ENCODE peak calls at places on chromosomes 7 and 10, in eight cellular contexts. One of them, this sample, is unnamed.

GRCh38 chr10:48412081-48412480 is 105.6 kb downstream of the MAPK8 start:
- DNase-seq in breast epithelium: no peak
- DNase-seq in glutamatergic neuron: no peak
- DNase-seq in A172: no peak
- DNase-seq in astrocyte of the spinal cord: no peak
- DNase-seq in NCI-H1417: no peak
- DNase-seq in NCI-H2029: no peak
- DNase-seq in memory B cell: no peak
- DNase-seq in this sample: no peak

GRCh38 chr7:2036786-2037185 is 196.0 kb downstream of the MAD1L1 start:
- DNase-seq in breast epithelium: no peak
- DNase-seq in glutamatergic neuron: no peak
- DNase-seq in NCI-H2029: no peak
- DNase-seq in A172: no peak
- DNase-seq in memory B cell: no peak
- DNase-seq in astrocyte of the spinal cord: no peak
- DNase-seq in NCI-H1417: no peak
- DNase-seq in this sample: no peak

GRCh38 chr10:119616879-119617580 is 20.3 kb upstream of the TIAL1 start:
- DNase-seq in breast epithelium: no peak
- DNase-seq in memory B cell: no peak
- DNase-seq in A172: no peak
- DNase-seq in NCI-H2029: no peak
- DNase-seq in astrocyte of the spinal cord: no peak
- DNase-seq in NCI-H1417: no peak
- DNase-seq in glutamatergic neuron: peak
- DNase-seq in this sample: no peak

GRCh38 chr7:142412551-142413193 is 154.8 kb upstream of the PRSS58 start:
- DNase-seq in glutamatergic neuron: peak
- DNase-seq in NCI-H2029: no peak
- DNase-seq in NCI-H1417: no peak
- DNase-seq in memory B cell: no peak
- DNase-seq in astrocyte of the spinal cord: peak
- DNase-seq in A172: peak
- DNase-seq in breast epithelium: no peak
- DNase-seq in this sample: no peak

GRCh38 chr10:119755446-119755845 is 29.6 kb downstream of the INPP5F start:
- DNase-seq in memory B cell: no peak
- DNase-seq in glutamatergic neuron: no peak
- DNase-seq in NCI-H2029: no peak
- DNase-seq in A172: no peak
- DNase-seq in astrocyte of the spinal cord: peak
- DNase-seq in NCI-H1417: no peak
- DNase-seq in breast epithelium: no peak
- DNase-seq in this sample: no peak

GRCh38 chr10:25209618-25210017 is 34.8 kb downstream of the GPR158 start:
- DNase-seq in memory B cell: no peak
- DNase-seq in NCI-H1417: no peak
- DNase-seq in glutamatergic neuron: no peak
- DNase-seq in A172: no peak
- DNase-seq in astrocyte of the spinal cord: no peak
- DNase-seq in breast epithelium: no peak
- DNase-seq in NCI-H2029: no peak
- DNase-seq in this sample: no peak

GRCh38 chr10:131979821-131980270 is 1.9 kb downstream of the BNIP3 start:
- DNase-seq in NCI-H2029: no peak
- DNase-seq in glutamatergic neuron: peak
- DNase-seq in A172: no peak
- DNase-seq in memory B cell: no peak
- DNase-seq in breast epithelium: peak
- DNase-seq in NCI-H1417: no peak
- DNase-seq in astrocyte of the spinal cord: peak
- DNase-seq in this sample: no peak

GRCh38 chr7:157299613-157300405 is 37.0 kb upstream of the DNAJB6 start:
- DNase-seq in NCI-H2029: no peak
- DNase-seq in NCI-H1417: no peak
- DNase-seq in glutamatergic neuron: no peak
- DNase-seq in memory B cell: no peak
- DNase-seq in astrocyte of the spinal cord: no peak
- DNase-seq in breast epithelium: no peak
- DNase-seq in A172: peak
- DNase-seq in this sample: no peak

GRCh38 chr7:102841290-102841689 is 71.5 kb upstream of the LRRC17 start:
- DNase-seq in NCI-H2029: no peak
- DNase-seq in NCI-H1417: no peak
- DNase-seq in A172: no peak
- DNase-seq in astrocyte of the spinal cord: peak
- DNase-seq in memory B cell: no peak
- DNase-seq in breast epithelium: no peak
- DNase-seq in glutamatergic neuron: no peak
- DNase-seq in this sample: no peak

GRCh38 chr7:127792528-127793342 is 140.7 kb downstream of the SND1 start:
- DNase-seq in NCI-H2029: peak
- DNase-seq in breast epithelium: no peak
- DNase-seq in A172: peak
- DNase-seq in astrocyte of the spinal cord: no peak
- DNase-seq in NCI-H1417: peak
- DNase-seq in glutamatergic neuron: peak
- DNase-seq in memory B cell: peak
- DNase-seq in this sample: peak

GRCh38 chr10:106439366-106439765 is 725.1 kb downstream of the SORCS1 start:
- DNase-seq in glutamatergic neuron: no peak
- DNase-seq in NCI-H2029: no peak
- DNase-seq in memory B cell: no peak
- DNase-seq in NCI-H1417: no peak
- DNase-seq in breast epithelium: no peak
- DNase-seq in A172: no peak
- DNase-seq in astrocyte of the spinal cord: no peak
- DNase-seq in this sample: no peak

GRCh38 chr7:33918401-33919120 is 13.2 kb downstream of the BMPER start:
- DNase-seq in NCI-H1417: no peak
- DNase-seq in glutamatergic neuron: no peak
- DNase-seq in memory B cell: no peak
- DNase-seq in breast epithelium: no peak
- DNase-seq in astrocyte of the spinal cord: no peak
- DNase-seq in NCI-H2029: no peak
- DNase-seq in A172: no peak
- DNase-seq in this sample: no peak

GRCh38 chr10:92997620-92998019 is 63.0 kb upstream of the CYP26C1 start:
- DNase-seq in NCI-H1417: no peak
- DNase-seq in glutamatergic neuron: no peak
- DNase-seq in NCI-H2029: no peak
- DNase-seq in breast epithelium: no peak
- DNase-seq in astrocyte of the spinal cord: no peak
- DNase-seq in memory B cell: no peak
- DNase-seq in A172: no peak
- DNase-seq in this sample: no peak

GRCh38 chr10:1142596-1142995 is 86.4 kb downstream of the WDR37 start:
- DNase-seq in NCI-H1417: peak
- DNase-seq in A172: no peak
- DNase-seq in breast epithelium: no peak
- DNase-seq in NCI-H2029: no peak
- DNase-seq in glutamatergic neuron: no peak
- DNase-seq in astrocyte of the spinal cord: no peak
- DNase-seq in memory B cell: no peak
- DNase-seq in this sample: no peak

GRCh38 chr10:11578802-11579255 is 32.6 kb downstream of the USP6NL start:
- DNase-seq in astrocyte of the spinal cord: no peak
- DNase-seq in memory B cell: no peak
- DNase-seq in glutamatergic neuron: no peak
- DNase-seq in NCI-H2029: no peak
- DNase-seq in NCI-H1417: no peak
- DNase-seq in breast epithelium: no peak
- DNase-seq in A172: no peak
- DNase-seq in this sample: no peak

GRCh38 chr7:95002726-95003125 is 95.3 kb downstream of the PPP1R9A start:
- DNase-seq in glutamatergic neuron: no peak
- DNase-seq in NCI-H2029: no peak
- DNase-seq in astrocyte of the spinal cord: peak
- DNase-seq in memory B cell: no peak
- DNase-seq in breast epithelium: no peak
- DNase-seq in NCI-H1417: peak
- DNase-seq in A172: no peak
- DNase-seq in this sample: no peak

GRCh38 chr10:121310151-121310711 is 288.0 kb downstream of the FGFR2 start:
- DNase-seq in A172: no peak
- DNase-seq in NCI-H2029: no peak
- DNase-seq in breast epithelium: no peak
- DNase-seq in memory B cell: no peak
- DNase-seq in astrocyte of the spinal cord: peak
- DNase-seq in glutamatergic neuron: no peak
- DNase-seq in NCI-H1417: peak
- DNase-seq in this sample: no peak

GRCh38 chr7:155521743-155522398 is 24.5 kb downstream of the CNPY1 start:
- DNase-seq in memory B cell: no peak
- DNase-seq in NCI-H2029: peak
- DNase-seq in glutamatergic neuron: no peak
- DNase-seq in astrocyte of the spinal cord: no peak
- DNase-seq in NCI-H1417: no peak
- DNase-seq in A172: no peak
- DNase-seq in breast epithelium: no peak
- DNase-seq in this sample: no peak

GRCh38 chr7:109529712-109530111 is 960.0 kb downstream of the DNAJB9 start:
- DNase-seq in breast epithelium: no peak
- DNase-seq in NCI-H2029: no peak
- DNase-seq in memory B cell: no peak
- DNase-seq in NCI-H1417: no peak
- DNase-seq in glutamatergic neuron: no peak
- DNase-seq in astrocyte of the spinal cord: no peak
- DNase-seq in A172: no peak
- DNase-seq in this sample: no peak

GRCh38 chr7:19989906-19990305 is 216.5 kb upstream of the TMEM196 start:
- DNase-seq in glutamatergic neuron: no peak
- DNase-seq in A172: no peak
- DNase-seq in breast epithelium: no peak
- DNase-seq in NCI-H2029: no peak
- DNase-seq in astrocyte of the spinal cord: no peak
- DNase-seq in NCI-H1417: no peak
- DNase-seq in memory B cell: no peak
- DNase-seq in this sample: no peak

GRCh38 chr7:16433568-16434122 is 12.3 kb upstream of the CRPPA start:
- DNase-seq in A172: no peak
- DNase-seq in NCI-H1417: no peak
- DNase-seq in NCI-H2029: no peak
- DNase-seq in memory B cell: no peak
- DNase-seq in breast epithelium: no peak
- DNase-seq in glutamatergic neuron: no peak
- DNase-seq in astrocyte of the spinal cord: peak
- DNase-seq in this sample: no peak

GRCh38 chr7:17706734-17707133 is 233.6 kb downstream of the SNX13 start:
- DNase-seq in glutamatergic neuron: peak
- DNase-seq in A172: peak
- DNase-seq in memory B cell: peak
- DNase-seq in NCI-H1417: peak
- DNase-seq in NCI-H2029: peak
- DNase-seq in astrocyte of the spinal cord: peak
- DNase-seq in breast epithelium: no peak
- DNase-seq in this sample: peak

GRCh38 chr7:29336851-29337627 is 142.5 kb downstream of the CHN2 start:
- DNase-seq in NCI-H1417: peak
- DNase-seq in A172: no peak
- DNase-seq in memory B cell: no peak
- DNase-seq in NCI-H2029: peak
- DNase-seq in astrocyte of the spinal cord: no peak
- DNase-seq in breast epithelium: no peak
- DNase-seq in glutamatergic neuron: no peak
- DNase-seq in this sample: no peak

GRCh38 chr7:23343806-23344500 is 44.8 kb downstream of the MALSU1 start:
- DNase-seq in NCI-H2029: no peak
- DNase-seq in memory B cell: no peak
- DNase-seq in NCI-H1417: no peak
- DNase-seq in glutamatergic neuron: no peak
- DNase-seq in A172: no peak
- DNase-seq in astrocyte of the spinal cord: peak
- DNase-seq in breast epithelium: no peak
- DNase-seq in this sample: no peak

GRCh38 chr7:107078517-107078966 is 34.0 kb downstream of the PRKAR2B start:
- DNase-seq in NCI-H2029: peak
- DNase-seq in NCI-H1417: peak
- DNase-seq in astrocyte of the spinal cord: peak
- DNase-seq in A172: peak
- DNase-seq in glutamatergic neuron: no peak
- DNase-seq in breast epithelium: no peak
- DNase-seq in memory B cell: no peak
- DNase-seq in this sample: peak

GRCh38 chr10:63253040-63253439 is 119.9 kb downstream of the NRBF2 start:
- DNase-seq in NCI-H1417: no peak
- DNase-seq in NCI-H2029: no peak
- DNase-seq in glutamatergic neuron: no peak
- DNase-seq in breast epithelium: no peak
- DNase-seq in memory B cell: no peak
- DNase-seq in A172: no peak
- DNase-seq in astrocyte of the spinal cord: no peak
- DNase-seq in this sample: no peak

GRCh38 chr10:26437637-26438461 is at the start of gene APBB1IP:
- DNase-seq in astrocyte of the spinal cord: no peak
- DNase-seq in memory B cell: peak
- DNase-seq in NCI-H1417: peak
- DNase-seq in breast epithelium: no peak
- DNase-seq in glutamatergic neuron: peak
- DNase-seq in NCI-H2029: no peak
- DNase-seq in A172: no peak
- DNase-seq in this sample: no peak